ENCODE peak calls at places on chromosomes 4 and X, in eight cellular contexts. S, V, I, O, U, L, W and E are unnamed samples.

GRCh38 chr4:33649015-33649414 is 2595.3 kb downstream of the ARAP2 start:
- DNase-seq in O (no peak), L (peak), S (peak), U (no peak), W (peak), V (peak), I (peak), E (peak)

GRCh38 chrX:53538781-53539180 is 104.6 kb upstream of the HSD17B10 start:
- DNase-seq in S (no peak), U (no peak), O (no peak), I (no peak), W (no peak), L (no peak), V (no peak), E (no peak)

GRCh38 chrX:106752101-106752678 is 25.7 kb downstream of the RNF128 start:
- DNase-seq in S (no peak), L (peak), V (peak), U (no peak), W (peak), O (no peak), I (peak), E (no peak)

GRCh38 chrX:97638621-97639020 is 754.9 kb downstream of the RPA4 start:
- DNase-seq in O (no peak), S (no peak), W (no peak), V (no peak), L (no peak), U (no peak), I (no peak), E (no peak)

GRCh38 chrX:48834383-48834709 is 1.1 kb downstream of the PCSK1N start:
- DNase-seq in S (no peak), L (no peak), U (no peak), W (no peak), I (no peak), V (no peak), O (no peak), E (no peak)

GRCh38 chr4:139017861-139018260 is 2.3 kb downstream of the NOCT start:
- DNase-seq in L (no peak), S (peak), U (no peak), W (no peak), V (peak), I (peak), O (no peak), E (no peak)

GRCh38 chr4:180635276-180635675 is 1607.9 kb upstream of the TENM3 start:
- DNase-seq in I (no peak), S (peak), L (no peak), V (no peak), O (no peak), U (no peak), W (peak), E (no peak)

GRCh38 chrX:21856504-21856903 is 717 bp downstream of the YY2 start:
- DNase-seq in L (no peak), W (no peak), I (no peak), V (no peak), O (no peak), S (no peak), U (no peak), E (no peak)

GRCh38 chr4:4496604-4497372 is 45.1 kb downstream of the STX18 start:
- DNase-seq in L (no peak), W (no peak), U (no peak), S (no peak), I (peak), V (no peak), O (no peak), E (no peak)

GRCh38 chrX:148811236-148811635 is 310.8 kb downstream of the AFF2 start:
- DNase-seq in U (no peak), W (peak), L (no peak), O (no peak), I (peak), S (peak), V (peak), E (no peak)

GRCh38 chr4:11503166-11503565 is 74.5 kb upstream of the HS3ST1 start:
- DNase-seq in I (no peak), U (no peak), S (no peak), L (no peak), W (no peak), O (no peak), V (no peak), E (no peak)

GRCh38 chrX:11688201-11688600 is 22.5 kb upstream of the ARHGAP6 start:
- DNase-seq in L (no peak), O (no peak), I (peak), W (no peak), V (peak), S (no peak), U (no peak), E (no peak)

GRCh38 chrX:150200820-150201287 is 162.3 kb upstream of the MAMLD1 start:
- DNase-seq in O (no peak), U (no peak), I (peak), S (peak), W (peak), V (peak), L (no peak), E (peak)

GRCh38 chr4:52979020-52979419 is 116.9 kb downstream of the RASL11B start:
- DNase-seq in W (no peak), S (no peak), L (no peak), V (no peak), I (peak), O (no peak), U (no peak), E (no peak)

DNA sequence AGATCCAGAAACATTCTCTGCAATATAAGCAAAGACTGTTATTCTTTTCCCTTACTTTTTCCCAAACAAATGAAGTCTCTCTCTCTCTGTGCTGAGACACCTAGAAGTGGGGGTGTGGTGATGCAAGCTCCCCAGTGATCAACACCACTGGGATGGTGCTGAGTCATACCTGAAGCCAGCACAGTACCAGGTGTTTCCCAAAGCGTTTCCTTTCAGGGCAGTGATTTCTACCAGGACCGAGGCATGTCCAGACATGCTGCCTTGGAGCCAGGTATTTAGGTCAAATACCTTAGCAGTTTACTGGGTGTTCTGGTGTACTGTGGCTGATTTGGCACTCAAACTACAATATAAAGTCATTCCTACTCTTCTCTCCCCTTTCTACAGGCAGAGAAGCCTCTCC is 726.5 kb downstream of the FAM133A start:
- DNase-seq in U (no peak), V (no peak), I (no peak), O (no peak), L (peak), S (no peak), W (peak), E (no peak)
- TF ChIP-seq CTCF in U (no peak), V (no peak), I (no peak), O (no peak), L (no peak), S (no peak), W (no peak), E (no peak)

GRCh38 chr4:185775792-185776555 is 36.0 kb downstream of the SORBS2 start:
- DNase-seq in L (no peak), O (no peak), I (no peak), V (peak), S (peak), W (no peak), U (no peak), E (no peak)

GRCh38 chr4:185774076-185774731 is 37.8 kb downstream of the SORBS2 start:
- DNase-seq in W (no peak), I (no peak), L (no peak), O (no peak), S (no peak), V (peak), U (no peak), E (no peak)

GRCh38 chr4:185773419-185773818 is 38.6 kb downstream of the SORBS2 start:
- DNase-seq in L (peak), I (no peak), V (no peak), O (no peak), S (no peak), U (peak), W (no peak), E (no peak)

GRCh38 chr4:185772391-185773093 is 39.5 kb downstream of the SORBS2 start:
- DNase-seq in W (no peak), V (no peak), S (no peak), O (no peak), U (no peak), I (no peak), L (no peak), E (no peak)

DNA sequence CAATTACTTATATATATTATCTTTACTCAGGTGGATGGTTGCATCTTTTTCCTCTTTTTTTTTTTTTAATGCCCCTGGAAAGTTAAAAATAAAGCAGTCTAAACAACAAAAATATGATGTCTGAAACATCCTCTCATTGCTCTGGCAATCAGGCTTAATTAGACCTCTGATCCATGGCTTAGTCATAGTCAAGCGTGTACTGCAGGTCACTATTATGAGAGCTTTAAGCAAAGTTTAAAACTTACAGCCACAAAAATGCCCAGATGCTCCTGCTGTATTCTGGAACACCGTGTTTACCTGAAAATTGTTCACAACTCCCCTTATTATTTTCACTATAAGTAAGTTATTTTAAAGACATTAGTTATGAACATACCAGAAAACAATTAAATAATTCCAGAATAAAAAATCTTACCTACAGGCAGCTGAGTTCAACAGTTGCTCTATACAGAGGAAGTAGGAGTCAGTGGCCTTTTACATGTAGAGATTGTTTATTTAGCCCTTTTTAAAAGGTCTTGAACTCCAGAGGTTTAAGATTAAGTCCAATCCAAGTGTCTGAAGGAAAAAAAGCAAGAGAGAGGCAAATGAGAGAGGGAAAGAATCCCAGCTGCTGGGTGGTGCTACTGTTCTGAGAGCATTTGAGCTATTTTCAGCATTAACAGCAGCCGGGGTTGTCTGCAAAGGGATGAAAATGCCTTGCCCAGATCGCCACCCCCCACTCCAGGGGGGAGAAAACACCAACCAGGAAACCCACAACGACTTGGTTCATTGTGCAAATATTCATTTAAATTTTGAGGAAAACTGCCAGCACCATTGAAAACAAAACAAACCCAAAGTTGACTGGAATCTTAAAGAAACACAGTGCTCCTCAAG is 36.9 kb downstream of the SORBS2 start:
- DNase-seq in S (peak), U (peak), L (no peak), I (peak), W (no peak), O (no peak), V (peak), E (peak)
- H3K4me3 ChIP-seq in S (no peak), U (peak), L (no peak), I (no peak), W (no peak), O (no peak), V (no peak), E (peak)

GRCh38 chr4:187839765-187840164 is 155.8 kb upstream of the ZFP42 start:
- DNase-seq in O (no peak), S (no peak), V (no peak), I (no peak), W (no peak), L (no peak), U (no peak), E (no peak)
- TF ChIP-seq CTCF in O (no peak), S (no peak), V (no peak), I (no peak), W (no peak), L (no peak), U (no peak), E (no peak)

DNA sequence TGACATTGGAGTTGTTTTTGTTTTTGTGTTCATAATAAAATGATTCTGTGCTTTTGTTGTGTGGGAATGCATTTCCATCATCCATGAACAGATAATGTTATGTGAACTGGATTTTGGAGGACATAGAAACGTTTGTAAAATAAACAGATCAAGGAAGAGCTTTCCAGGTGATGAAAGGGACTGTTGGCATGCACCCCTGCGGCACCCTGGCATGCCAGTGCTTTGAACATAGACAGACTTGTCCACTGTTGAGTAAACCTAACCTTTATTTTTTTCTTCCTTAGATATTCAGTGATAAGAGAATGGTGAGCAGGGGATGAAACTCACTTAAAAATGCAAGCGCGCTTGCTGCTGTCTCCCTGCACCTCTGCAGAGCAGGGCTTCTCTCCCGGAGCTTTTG is 59.8 kb downstream of the TRAPPC11 start:
- DNase-seq in O (no peak), I (no peak), V (no peak), W (peak), U (no peak), L (no peak), S (no peak), E (no peak)
- H3K4me3 ChIP-seq in O (no peak), I (no peak), V (no peak), W (no peak), U (no peak), L (no peak), S (no peak), E (no peak)

DNA sequence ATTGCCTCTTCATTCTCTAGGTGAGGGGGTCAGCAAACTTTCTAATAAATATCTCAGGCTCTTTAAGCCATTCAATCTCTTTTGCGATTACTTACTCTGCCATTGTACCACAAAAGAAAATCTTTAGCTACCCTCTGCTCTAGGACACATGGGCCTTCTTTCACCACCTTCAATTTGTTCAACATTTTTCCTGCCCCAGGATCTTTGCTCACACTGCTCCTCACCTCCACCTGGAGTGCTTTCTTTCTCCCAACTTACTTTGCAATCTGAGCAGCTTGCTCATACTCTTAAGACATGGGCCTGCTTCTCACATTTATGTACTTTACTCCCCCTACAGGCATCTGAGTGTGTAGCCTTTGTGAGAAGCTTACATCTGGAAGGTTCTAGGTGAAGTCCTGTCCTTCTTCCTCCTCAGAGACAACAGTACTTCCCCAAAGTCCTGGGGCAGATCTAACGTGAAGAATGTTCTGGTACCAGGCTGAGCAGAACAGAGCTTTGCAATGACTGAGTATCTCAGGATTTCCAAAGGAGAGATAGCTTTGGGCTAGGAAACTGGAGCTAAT is 55.0 kb upstream of the PRDM5 start:
- DNase-seq in O (no peak), S (peak), V (peak), I (peak), W (peak), L (peak), U (no peak), E (peak)
- TF ChIP-seq CTCF in O (peak), S (peak), V (peak), I (peak), W (peak), L (peak), U (peak), E (peak)

GRCh38 chrX:108537005-108537404 is 97.4 kb downstream of the COL4A5 start:
- DNase-seq in V (peak), L (peak), O (no peak), W (peak), S (peak), U (no peak), I (peak), E (no peak)

GRCh38 chrX:108541286-108541685 is 101.6 kb downstream of the COL4A5 start:
- DNase-seq in O (no peak), W (no peak), S (no peak), L (no peak), I (no peak), U (no peak), V (no peak), E (no peak)
- H3K4me3 ChIP-seq in O (no peak), W (no peak), S (no peak), L (no peak), I (no peak), U (no peak), V (no peak), E (no peak)

DNA sequence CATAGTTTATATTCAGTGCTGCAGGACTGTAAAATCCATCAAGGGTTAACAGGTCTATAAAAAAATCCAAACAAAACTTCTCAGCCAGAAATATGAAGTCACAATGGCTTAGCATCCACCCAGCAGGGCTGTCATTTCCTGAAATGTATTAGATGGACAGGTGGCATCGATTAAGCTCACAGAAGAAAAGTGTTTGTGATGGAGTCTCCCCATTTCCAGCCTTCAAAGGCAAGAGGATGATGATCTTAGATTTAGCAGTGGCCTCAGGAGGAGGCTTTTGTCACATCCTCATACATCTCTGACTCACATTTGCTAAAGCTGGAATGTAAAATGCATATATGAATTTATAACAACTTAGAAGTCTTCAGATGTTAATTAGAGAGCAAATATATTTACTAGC is 441.8 kb downstream of the SPRY1 start:
- DNase-seq in S (no peak), O (no peak), W (no peak), L (no peak), U (no peak), I (peak), V (peak), E (no peak)
- TF ChIP-seq CTCF in S (no peak), O (no peak), W (no peak), L (no peak), U (no peak), I (no peak), V (no peak), E (no peak)

DNA sequence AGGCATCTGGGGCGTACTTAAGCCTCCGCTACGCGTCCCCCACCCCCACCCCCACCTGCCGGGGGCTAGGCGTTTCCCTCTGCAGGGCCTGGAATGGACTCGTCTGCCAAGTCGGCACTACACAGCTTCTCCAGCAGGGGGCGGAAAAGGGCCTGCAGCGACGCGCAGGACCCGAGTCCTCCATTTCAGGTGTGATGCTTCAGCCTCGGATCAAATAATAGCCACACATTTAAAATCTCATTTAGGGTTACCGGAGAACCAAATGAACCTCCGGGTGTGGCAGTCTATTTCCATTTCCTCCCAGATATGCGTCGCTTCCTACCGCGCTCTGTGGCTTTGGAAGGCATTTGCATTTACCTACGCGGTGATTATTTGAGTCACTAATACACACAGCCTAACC is 2.9 kb downstream of the PAK3 start:
- DNase-seq in L (peak), W (no peak), U (peak), V (peak), I (peak), O (peak), S (peak), E (no peak)
- H3K4me3 ChIP-seq in L (no peak), W (no peak), U (no peak), V (no peak), I (no peak), O (no peak), S (no peak), E (no peak)